ENCODE peak calls at places on chromosomes 6 and 20, in seven cellular contexts. I, M, T, O, D, L and P are unnamed samples. For H3K4me1 and H3K9me3, the result is how much of the 10 kb centered on the place peaks cover.

GRCh38 chr20:5991623-5992441 is 41.4 kb downstream of the MCM8 start:
- DNase-seq in O (peak), M (no peak), D (no peak), L (no peak), T (no peak), I (no peak), P (no peak)

GRCh38 chr20:58647814-58648501 is 3.1 kb upstream of the STX16 start:
- DNase-seq in O (peak), D (no peak), L (no peak), M (no peak), T (no peak), I (no peak), P (no peak)

GRCh38 chr6:82072113-82072512 is 175.4 kb downstream of the IBTK start:
- DNase-seq in T (no peak), I (no peak), D (no peak), M (no peak), O (peak), L (no peak), P (no peak)

GRCh38 chr6:97059473-97059872 is 134.9 kb downstream of the KLHL32 start:
- DNase-seq in D (no peak), T (no peak), L (no peak), O (peak), I (no peak), M (no peak), P (no peak)

GRCh38 chr20:19889011-19889953 is 127.9 kb upstream of the NAA20 start:
- DNase-seq in D (no peak), T (no peak), I (peak), O (peak), L (peak), M (no peak), P (peak)

GRCh38 chr6:113584767-113585166 is 272.4 kb upstream of the MARCKS start:
- DNase-seq in T (no peak), M (no peak), L (no peak), I (no peak), O (no peak), D (no peak), P (no peak)

GRCh38 chr20:34448517-34448916 is 67.7 kb upstream of the DYNLRB1 start:
- DNase-seq in O (no peak), T (no peak), D (no peak), I (no peak), M (no peak), L (no peak), P (no peak)

GRCh38 chr6:99344289-99344688 is 5.2 kb downstream of the FAXC start:
- DNase-seq in T (no peak), L (no peak), O (peak), I (no peak), M (no peak), D (no peak), P (no peak)

GRCh38 chr20:32509639-32510066 is 75.5 kb downstream of the NOL4L start:
- DNase-seq in D (no peak), I (peak), M (no peak), L (no peak), T (no peak), O (no peak), P (no peak)

GRCh38 chr6:50608421-50608820 is 104.9 kb upstream of the TFAP2D start:
- DNase-seq in D (no peak), O (no peak), I (no peak), M (no peak), T (no peak), L (no peak), P (no peak)

GRCh38 chr6:109002882-109003281 is 91.8 kb downstream of the SESN1 start:
- DNase-seq in M (no peak), D (no peak), O (no peak), T (no peak), I (no peak), L (no peak), P (no peak)

GRCh38 chr6:121319112-121319553 is 15.1 kb downstream of the TBC1D32 start:
- DNase-seq in T (no peak), D (no peak), M (no peak), O (peak), L (no peak), I (no peak), P (no peak)

GRCh38 chr6:103327079-103327478 is 1532.6 kb downstream of the HACE1 start:
- DNase-seq in I (no peak), T (no peak), D (no peak), M (no peak), O (no peak), L (no peak), P (peak)

GRCh38 chr20:4135385-4136077 is 120.2 kb upstream of the RNF24 start:
- DNase-seq in I (peak), T (no peak), M (no peak), O (peak), D (peak), L (peak), P (no peak)

GRCh38 chr6:27994616-27995015 is 37.6 kb downstream of the OR2B6 start:
- DNase-seq in D (no peak), I (no peak), L (no peak), M (no peak), T (no peak), O (no peak), P (no peak)

GRCh38 chr6:56199956-56200355 is 47.4 kb downstream of the COL21A1 start:
- DNase-seq in M (no peak), D (no peak), O (peak), L (no peak), I (no peak), T (no peak), P (no peak)

GRCh38 chr20:59455392-59456341 is 148.7 kb upstream of the PHACTR3 start:
- DNase-seq in L (peak), T (no peak), O (peak), M (no peak), I (peak), D (no peak), P (no peak)

GRCh38 chr6:142441716-142442115 is 139.9 kb downstream of the ADGRG6 start:
- DNase-seq in O (no peak), I (no peak), L (no peak), M (no peak), D (no peak), T (no peak), P (no peak)

GRCh38 chr20:57450931-57451330 is 59.7 kb downstream of the RBM38 start:
- DNase-seq in O (no peak), M (no peak), I (no peak), L (no peak), T (no peak), D (no peak), P (peak)

GRCh38 chr20:37986063-37986858 is 47.0 kb downstream of the TTI1 start:
- DNase-seq in L (no peak), T (no peak), D (no peak), I (no peak), M (no peak), O (no peak), P (no peak)

GRCh38 chr20:37980876-37981275 is 52.4 kb downstream of the TTI1 start:
- DNase-seq in L (no peak), I (no peak), D (no peak), M (no peak), O (no peak), T (no peak), P (no peak)

GRCh38 chr20:37984018-37984785 is 49.1 kb downstream of the TTI1 start:
- DNase-seq in D (no peak), M (no peak), I (peak), L (peak), O (no peak), T (no peak), P (peak)

GRCh38 chr20:37980383-37980782 is 52.9 kb downstream of the TTI1 start:
- DNase-seq in M (no peak), O (no peak), T (no peak), D (no peak), I (no peak), L (no peak), P (no peak)

GRCh38 chr20:37983286-37983685 is 50.0 kb downstream of the TTI1 start:
- DNase-seq in M (no peak), O (no peak), T (no peak), L (no peak), I (no peak), D (no peak), P (no peak)
- H3K4me1 ChIP-seq in M (under half), O (under half), T (under half), L (under half), I (under half), D (under half), P (under half)

DNA sequence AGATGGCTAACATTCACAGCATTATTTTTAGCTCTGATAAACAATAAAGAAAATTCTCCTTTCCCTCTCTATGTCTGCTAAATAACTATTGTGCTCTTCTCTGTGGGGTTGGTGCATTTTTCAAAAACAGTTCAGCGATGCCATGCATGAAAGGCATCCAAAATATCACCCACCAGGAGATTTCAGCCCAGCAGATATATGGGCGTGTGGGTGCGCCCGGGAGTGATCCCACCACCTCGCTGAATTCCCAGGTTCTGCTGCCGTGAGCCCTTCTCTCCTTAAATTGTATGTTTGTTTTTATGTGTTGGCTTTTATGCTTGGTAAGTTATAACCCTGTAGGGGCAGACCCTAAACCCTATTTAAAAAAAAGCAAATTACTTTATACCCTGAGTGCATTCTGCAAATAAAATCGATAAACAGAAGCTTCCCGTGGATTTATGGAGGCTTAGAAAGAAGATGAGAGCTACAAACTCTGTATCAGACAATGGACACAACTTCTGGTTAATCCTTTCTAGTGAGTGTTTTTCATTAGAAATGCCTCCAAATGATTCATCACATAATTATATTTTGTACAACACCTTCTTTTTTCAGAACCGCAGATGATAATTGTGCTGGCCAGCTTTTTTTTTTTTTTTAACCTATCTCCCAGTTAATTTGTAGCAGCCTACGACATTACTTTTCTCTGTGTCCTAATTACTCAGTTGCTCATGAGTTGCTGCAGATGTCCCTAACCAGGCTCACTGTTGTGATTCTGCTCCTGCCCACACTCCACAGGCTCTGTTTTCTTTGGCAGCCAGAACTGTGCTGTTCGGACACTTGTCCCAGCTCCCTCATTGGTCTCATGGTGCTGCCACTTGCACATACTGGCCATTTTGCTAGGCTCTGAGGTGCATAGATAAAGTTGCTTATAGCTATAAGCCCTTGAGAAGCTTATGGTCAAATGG is 55.3 kb downstream of the NOX3 start:
- DNase-seq in O (peak), L (no peak), M (no peak), D (no peak), T (no peak), I (no peak), P (no peak)
- H3K27ac ChIP-seq in O (no peak), L (no peak), M (no peak), D (no peak), T (no peak), I (no peak), P (no peak)

GRCh38 chr20:30488941-30489601 is 768.4 kb upstream of the DEFB115 start:
- DNase-seq in T (no peak), I (no peak), O (no peak), D (no peak), L (no peak), M (no peak), P (peak)
- H3K9me3 ChIP-seq in T (under half), I (under half), O (under half), D (under half), L (under half), M (under half), P (under half)

GRCh38 chr6:161584051-161584450 is 310.2 kb upstream of the AGPAT4 start:
- DNase-seq in O (peak), D (no peak), I (no peak), T (no peak), M (no peak), L (no peak), P (no peak)

GRCh38 chr6:161586866-161587265 is 313.0 kb upstream of the AGPAT4 start:
- DNase-seq in I (no peak), T (no peak), M (no peak), L (no peak), O (no peak), D (no peak), P (no peak)

GRCh38 chr6:161578478-161578877 is 304.6 kb upstream of the AGPAT4 start:
- DNase-seq in I (no peak), L (no peak), M (no peak), T (no peak), O (peak), D (no peak), P (no peak)

GRCh38 chr6:161584929-161585328 is 311.1 kb upstream of the AGPAT4 start:
- DNase-seq in I (no peak), L (no peak), M (no peak), O (no peak), T (no peak), D (no peak), P (no peak)

DNA sequence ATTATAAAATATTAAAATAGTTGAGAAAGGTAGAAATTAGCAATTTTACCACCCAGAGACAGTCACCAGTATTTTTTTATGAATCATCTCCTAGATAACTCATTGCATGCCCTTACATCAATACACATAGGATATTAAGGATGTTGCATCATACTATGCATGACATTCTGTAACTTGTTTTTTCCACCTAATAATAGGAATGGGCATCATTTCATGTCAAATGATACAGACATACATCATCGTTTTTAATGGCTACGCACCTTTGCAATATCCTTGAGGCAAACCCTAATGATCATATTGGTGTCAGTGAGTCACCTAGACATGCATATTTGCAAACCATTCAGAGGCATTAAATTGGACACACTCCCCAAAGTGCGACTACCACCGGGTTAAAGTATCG is 309.7 kb upstream of the AGPAT4 start:
- DNase-seq in L (no peak), I (no peak), O (peak), M (no peak), T (no peak), D (no peak), P (no peak)
- H3K4me1 ChIP-seq in L (under half), I (under half), O (under half), M (under half), T (under half), D (under half), P (under half)

GRCh38 chr6:4004249-4004648 is 74.7 kb downstream of the FAM217A start:
- DNase-seq in O (no peak), D (no peak), I (no peak), M (no peak), T (no peak), L (no peak), P (no peak)

GRCh38 chr6:4009486-4009885 is 69.5 kb downstream of the FAM217A start:
- DNase-seq in M (no peak), T (no peak), D (no peak), O (no peak), L (no peak), I (no peak), P (no peak)

GRCh38 chr6:4010682-4011081 is 68.3 kb downstream of the FAM217A start:
- DNase-seq in I (no peak), T (no peak), L (no peak), D (no peak), M (no peak), O (no peak), P (no peak)

GRCh38 chr6:4010035-4010434 is 68.9 kb downstream of the FAM217A start:
- DNase-seq in M (no peak), O (no peak), L (no peak), D (no peak), I (no peak), T (no peak), P (no peak)

GRCh38 chr6:4008324-4009047 is 70.5 kb downstream of the FAM217A start:
- DNase-seq in M (no peak), O (peak), T (no peak), I (no peak), L (no peak), D (no peak), P (no peak)
- H3K27ac ChIP-seq in M (peak), O (peak), T (peak), I (peak), L (peak), D (no peak), P (no peak)

DNA sequence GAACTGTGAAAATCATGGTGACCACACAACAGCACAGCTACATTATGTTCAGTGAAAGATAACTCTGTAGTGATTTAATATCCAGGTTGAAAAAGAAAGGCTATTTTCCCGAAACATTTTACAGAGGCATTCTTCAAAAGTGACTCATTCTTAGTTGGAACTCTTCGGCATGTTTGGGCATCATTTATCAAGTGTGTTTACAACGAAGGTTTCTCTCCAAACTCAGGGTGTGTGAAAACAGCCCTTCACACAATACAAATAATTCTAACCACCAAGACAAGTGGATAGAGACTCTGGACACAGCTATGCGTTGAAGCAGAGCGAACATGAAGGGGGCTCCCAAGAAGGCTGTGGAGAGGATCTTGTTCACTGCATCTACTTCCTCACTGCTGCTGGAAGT is 57.6 kb downstream of the CBLN4 start:
- DNase-seq in M (no peak), O (no peak), L (no peak), I (no peak), T (no peak), D (no peak), P (no peak)
- H3K9me3 ChIP-seq in M (under half), O (under half), L (under half), I (under half), T (under half), D (under half), P (under half)

GRCh38 chr6:13365320-13365719 is 37.0 kb upstream of the TBC1D7 start:
- DNase-seq in L (no peak), O (no peak), T (no peak), M (no peak), I (no peak), D (no peak), P (peak)
- H3K4me1 ChIP-seq in L (under half), O (under half), T (under half), M (under half), I (under half), D (under half), P (under half)

DNA sequence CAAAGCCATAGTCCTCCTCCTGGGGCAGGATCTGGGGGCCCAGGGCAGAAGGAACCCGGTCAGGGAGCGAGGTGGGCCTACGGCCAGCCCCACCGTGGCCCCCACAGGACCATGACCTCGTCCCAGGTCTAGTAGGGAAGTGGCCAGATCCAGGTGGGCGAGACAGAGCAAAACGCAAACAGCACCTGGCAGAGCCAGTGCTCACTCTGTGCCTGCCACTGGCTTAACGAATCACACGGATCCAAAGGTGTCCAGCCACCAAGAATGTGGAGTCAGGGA is 169.7 kb downstream of the PREX1 start:
- DNase-seq in O (no peak), L (no peak), D (no peak), M (no peak), T (no peak), I (no peak), P (no peak)
- H3K27ac ChIP-seq in O (no peak), L (no peak), D (no peak), M (peak), T (no peak), I (no peak), P (no peak)